ENCODE peak calls at places on chromosomes 16 and 17, in nine cellular contexts. M is RWPE1, V is skeletal muscle cell, O is NCI-H69, R is K562, N is H9, J is T follicular helper cell, L is HEK293T, A is astrocyte of the cerebellum. F is an unnamed sample.

GRCh38 chr17:4631836-4632582 is 9.5 kb downstream of the ALOX15 start:
- DNase-seq in M (no peak), V (no peak), O (no peak), R (no peak), N (peak), J (no peak), L (no peak), A (no peak), F (no peak)

GRCh38 chr17:47099451-47099986 is 89.6 kb downstream of the CDC27 start:
- DNase-seq in M (no peak), V (no peak), O (peak), R (peak), N (no peak), J (no peak), L (no peak), A (no peak), F (no peak)

GRCh38 chr17:3788200-3788599 is 12.8 kb downstream of the ITGAE start:
- DNase-seq in M (no peak), V (no peak), O (no peak), R (no peak), N (no peak), J (no peak), L (no peak), A (no peak), F (no peak)

GRCh38 chr17:49371178-49371834 is 9.3 kb upstream of the ZNF652 start:
- DNase-seq in M (no peak), V (no peak), O (peak), R (peak), N (peak), J (no peak), L (no peak), A (no peak), F (no peak)

GRCh38 chr16:65909310-65910050 is 457.0 kb upstream of the CDH5 start:
- DNase-seq in M (peak), V (no peak), O (no peak), R (no peak), N (no peak), J (no peak), L (no peak), A (no peak), F (no peak)

GRCh38 chr17:40059729-40060475 is 2.9 kb upstream of the THRA start:
- DNase-seq in M (no peak), V (no peak), O (no peak), R (no peak), N (no peak), J (no peak), L (no peak), A (no peak), F (no peak)

GRCh38 chr16:48526058-48526957 is 83.7 kb downstream of the N4BP1 start:
- DNase-seq in M (peak), V (no peak), O (peak), R (peak), N (peak), J (no peak), L (no peak), A (no peak), F (no peak)

GRCh38 chr17:67588326-67588725 is 129.4 kb upstream of the NOL11 start:
- DNase-seq in M (no peak), V (no peak), O (no peak), R (no peak), N (no peak), J (no peak), L (no peak), A (no peak), F (no peak)

GRCh38 chr17:9291912-9292562 is 270.7 kb downstream of the NTN1 start:
- DNase-seq in M (peak), V (no peak), O (no peak), R (peak), N (peak), J (no peak), L (peak), A (peak), F (peak)

GRCh38 chr16:67644038-67644437 is 906 bp upstream of the CARMIL2 start:
- DNase-seq in M (no peak), V (no peak), O (no peak), R (no peak), N (no peak), J (no peak), L (no peak), A (no peak), F (no peak)

GRCh38 chr17:17420035-17420434 is 56.8 kb upstream of the MED9 start:
- DNase-seq in M (no peak), V (no peak), O (peak), R (no peak), N (no peak), J (no peak), L (no peak), A (no peak), F (no peak)

GRCh38 chr17:7017827-7018200 is 5.0 kb upstream of the BCL6B start:
- DNase-seq in M (no peak), V (no peak), O (no peak), R (no peak), N (no peak), J (no peak), L (no peak), A (no peak), F (no peak)

GRCh38 chr16:83705856-83706255 is 101.9 kb upstream of the HSBP1 start:
- DNase-seq in M (no peak), V (no peak), O (no peak), R (no peak), N (no peak), J (no peak), L (no peak), A (no peak), F (no peak)

GRCh38 chr17:38434178-38434665 is 6.0 kb downstream of the ARHGAP23 start:
- DNase-seq in M (no peak), V (no peak), O (no peak), R (no peak), N (no peak), J (no peak), L (no peak), A (no peak), F (no peak)

F was measured in smooth muscle cell of the brain vasculature.